ENCODE peak calls at places on chromosomes 5 and 9, in ten cellular contexts. Q is uterus, S is tibial artery, Y is epithelial cell of proximal tubule, R is psoas muscle, I is osteocyte, A is Calu3, J is hepatocyte, E is WTC11, X is GM23338. G is an unnamed sample.

GRCh38 chr5:157828949-157829639 is 29.9 kb downstream of the CLINT1 start:
- DNase-seq in Q (no peak), S (no peak), Y (no peak), R (no peak), I (no peak), A (no peak), J (no peak), E (peak), X (peak), G (no peak)

GRCh38 chr9:135574331-135574730 is 12.8 kb downstream of the PAEP start:
- DNase-seq in Q (no peak), S (no peak), Y (no peak), R (no peak), I (peak), A (no peak), J (no peak), E (no peak), X (no peak), G (no peak)

GRCh38 chr9:20573023-20573422 is 49.3 kb downstream of the MLLT3 start:
- DNase-seq in Q (no peak), S (no peak), Y (no peak), R (no peak), I (no peak), A (no peak), J (no peak), E (no peak), X (no peak), G (no peak)

GRCh38 chr9:114836769-114837168 is 30.9 kb upstream of the TNFSF15 start:
- DNase-seq in Q (no peak), S (no peak), Y (no peak), R (no peak), I (no peak), A (no peak), J (no peak), E (no peak), X (no peak), G (no peak)

GRCh38 chr5:73448072-73448432 is 525 bp downstream of the FOXD1 start:
- DNase-seq in Q (peak), S (no peak), Y (no peak), R (peak), I (no peak), A (peak), J (no peak), E (peak), X (peak), G (peak)

GRCh38 chr5:129014185-129014584 is 48.9 kb downstream of the SLC27A6 start:
- DNase-seq in Q (no peak), S (no peak), Y (no peak), R (no peak), I (no peak), A (no peak), J (no peak), E (no peak), X (no peak), G (no peak)

GRCh38 chr9:127927457-127928231 is 2.9 kb downstream of the PIP5KL1 start:
- DNase-seq in Q (no peak), S (no peak), Y (no peak), R (no peak), I (no peak), A (no peak), J (peak), E (peak), X (peak), G (no peak)

GRCh38 chr9:129352157-129352870 is 174.3 kb upstream of the IER5L start:
- DNase-seq in Q (peak), S (no peak), Y (no peak), R (peak), I (no peak), A (no peak), J (no peak), E (peak), X (peak), G (peak)

GRCh38 chr9:135706288-135706687 is 4.3 kb downstream of the KCNT1 start:
- DNase-seq in Q (no peak), S (no peak), Y (no peak), R (no peak), I (no peak), A (no peak), J (no peak), E (no peak), X (no peak), G (no peak)

GRCh38 chr5:172274951-172275753 is 8.4 kb downstream of the UBTD2 start:
- DNase-seq in Q (no peak), S (no peak), Y (peak), R (no peak), I (no peak), A (no peak), J (no peak), E (no peak), X (no peak), G (no peak)

GRCh38 chr9:117574099-117574498 is 130.1 kb upstream of the TLR4 start:
- DNase-seq in Q (no peak), S (no peak), Y (no peak), R (no peak), I (no peak), A (no peak), J (no peak), E (no peak), X (no peak), G (peak)

GRCh38 chr9:133615101-133615896 is 6.1 kb upstream of the FAM163B start:
- DNase-seq in Q (no peak), S (no peak), Y (no peak), R (no peak), I (no peak), A (no peak), J (no peak), E (no peak), X (no peak), G (peak)

GRCh38 chr5:126864042-126864688 is 87.2 kb downstream of the LMNB1 start:
- DNase-seq in Q (no peak), S (no peak), Y (no peak), R (peak), I (no peak), A (no peak), J (no peak), E (peak), X (peak), G (no peak)

GRCh38 chr9:89390578-89390977 is 72.3 kb downstream of the SECISBP2 start:
- DNase-seq in Q (no peak), S (no peak), Y (no peak), R (no peak), I (no peak), A (no peak), J (no peak), E (no peak), X (no peak), G (no peak)

GRCh38 chr9:15377625-15378252 is 44.9 kb upstream of the SNAPC3 start:
- DNase-seq in Q (no peak), S (no peak), Y (no peak), R (no peak), I (no peak), A (no peak), J (no peak), E (no peak), X (peak), G (no peak)

GRCh38 chr5:115179959-115180709 is 10.4 kb upstream of the TRIM36 start:
- DNase-seq in Q (peak), S (no peak), Y (no peak), R (no peak), I (no peak), A (peak), J (peak), E (peak), X (peak), G (peak)

GRCh38 chr9:95189230-95190098 is 128.0 kb downstream of the FANCC start:
- DNase-seq in Q (no peak), S (peak), Y (no peak), R (no peak), I (no peak), A (no peak), J (peak), E (no peak), X (no peak), G (no peak)

GRCh38 chr9:76294301-76294700 is 99.9 kb downstream of the RFK start:
- DNase-seq in Q (no peak), S (no peak), Y (no peak), R (no peak), I (no peak), A (no peak), J (no peak), E (no peak), X (no peak), G (no peak)

GRCh38 chr5:113167985-113168384 is 191.4 kb downstream of the DCP2 start:
- DNase-seq in Q (no peak), S (no peak), Y (no peak), R (no peak), I (no peak), A (no peak), J (no peak), E (no peak), X (no peak), G (no peak)

GRCh38 chr9:98678244-98678842 is 30.4 kb downstream of the GABBR2 start:
- DNase-seq in Q (no peak), S (no peak), Y (no peak), R (no peak), I (no peak), A (peak), J (no peak), E (peak), X (peak), G (peak)

GRCh38 chr5:77994943-77995342 is 218.8 kb upstream of the TBCA start:
- DNase-seq in Q (no peak), S (no peak), Y (no peak), R (no peak), I (no peak), A (no peak), J (no peak), E (no peak), X (no peak), G (no peak)

GRCh38 chr5:14032944-14033343 is 88.5 kb upstream of the DNAH5 start:
- DNase-seq in Q (no peak), S (no peak), Y (no peak), R (no peak), I (no peak), A (peak), J (no peak), E (no peak), X (no peak), G (no peak)

GRCh38 chr9:13832451-13832850 is 481.5 kb downstream of the NFIB start:
- DNase-seq in Q (no peak), S (no peak), Y (no peak), R (no peak), I (no peak), A (no peak), J (no peak), E (no peak), X (no peak), G (no peak)

GRCh38 chr5:145776886-145777285 is 58.3 kb downstream of the PRELID2 start:
- DNase-seq in Q (no peak), S (no peak), Y (no peak), R (no peak), I (no peak), A (no peak), J (no peak), E (no peak), X (no peak), G (no peak)

GRCh38 chr5:113250341-113250953 is 184.3 kb downstream of the TSSK1B start:
- DNase-seq in Q (peak), S (peak), Y (no peak), R (peak), I (no peak), A (no peak), J (peak), E (no peak), X (no peak), G (no peak)

GRCh38 chr9:81588148-81588874 is 101.0 kb downstream of the TLE1 start:
- DNase-seq in Q (no peak), S (peak), Y (peak), R (no peak), I (no peak), A (peak), J (peak), E (no peak), X (no peak), G (no peak)

GRCh38 chr5:87741891-87742290 is 329.2 kb upstream of the CCNH start:
- DNase-seq in Q (no peak), S (no peak), Y (no peak), R (no peak), I (no peak), A (no peak), J (no peak), E (no peak), X (no peak), G (no peak)

GRCh38 chr9:87672586-87672985 is 53.3 kb upstream of the CTSL start:
- DNase-seq in Q (no peak), S (no peak), Y (no peak), R (no peak), I (no peak), A (no peak), J (no peak), E (no peak), X (no peak), G (no peak)

GRCh38 chr9:16396389-16396788 is 474.1 kb downstream of the BNC2 start:
- DNase-seq in Q (no peak), S (no peak), Y (no peak), R (no peak), I (no peak), A (no peak), J (no peak), E (no peak), X (no peak), G (no peak)

GRCh38 chr9:93460689-93461413 is 7.5 kb upstream of the FAM120AOS start:
- DNase-seq in Q (no peak), S (no peak), Y (no peak), R (no peak), I (no peak), A (no peak), J (no peak), E (no peak), X (no peak), G (no peak)

GRCh38 chr5:132334812-132335211 is 34.7 kb upstream of the SLC22A5 start:
- DNase-seq in Q (no peak), S (no peak), Y (peak), R (no peak), I (no peak), A (no peak), J (no peak), E (no peak), X (no peak), G (no peak)

GRCh38 chr5:157222506-157223230 is 42.0 kb downstream of the ITK start:
- DNase-seq in Q (no peak), S (no peak), Y (no peak), R (no peak), I (no peak), A (no peak), J (peak), E (no peak), X (no peak), G (no peak)

GRCh38 chr5:141915881-141916336 is 7.8 kb upstream of the DELE1 start:
- DNase-seq in Q (no peak), S (no peak), Y (no peak), R (no peak), I (no peak), A (no peak), J (no peak), E (peak), X (peak), G (no peak)

GRCh38 chr5:15691536-15691935 is 191.6 kb downstream of the FBXL7 start:
- DNase-seq in Q (no peak), S (no peak), Y (no peak), R (no peak), I (no peak), A (no peak), J (no peak), E (no peak), X (no peak), G (no peak)

GRCh38 chr5:152271420-152271819 is 133.7 kb downstream of the NMUR2 start:
- DNase-seq in Q (no peak), S (no peak), Y (no peak), R (no peak), I (no peak), A (peak), J (peak), E (peak), X (peak), G (no peak)

GRCh38 chr5:73215891-73216610 is 43.1 kb downstream of the TMEM174 start:
- DNase-seq in Q (peak), S (peak), Y (no peak), R (peak), I (peak), A (peak), J (peak), E (peak), X (peak), G (peak)

GRCh38 chr5:154042751-154043150 is 4.0 kb downstream of the MFAP3 start:
- DNase-seq in Q (no peak), S (no peak), Y (no peak), R (no peak), I (no peak), A (no peak), J (no peak), E (no peak), X (no peak), G (no peak)

GRCh38 chr9:136910197-136910900 is 24.0 kb downstream of the TRAF2 start:
- DNase-seq in Q (no peak), S (no peak), Y (no peak), R (no peak), I (no peak), A (no peak), J (no peak), E (no peak), X (no peak), G (no peak)

GRCh38 chr9:136907011-136907914 is 20.9 kb downstream of the TRAF2 start:
- DNase-seq in Q (no peak), S (no peak), Y (no peak), R (no peak), I (no peak), A (no peak), J (no peak), E (no peak), X (no peak), G (no peak)

GRCh38 chr9:136913701-136914438 is 27.6 kb downstream of the TRAF2 start:
- DNase-seq in Q (no peak), S (no peak), Y (no peak), R (no peak), I (no peak), A (no peak), J (no peak), E (no peak), X (no peak), G (no peak)

GRCh38 chr9:136906251-136906650 is 19.9 kb downstream of the TRAF2 start:
- DNase-seq in Q (no peak), S (no peak), Y (no peak), R (no peak), I (no peak), A (no peak), J (no peak), E (no peak), X (no peak), G (no peak)

GRCh38 chr9:136910901-136911245 is 24.6 kb downstream of the TRAF2 start:
- DNase-seq in Q (no peak), S (no peak), Y (no peak), R (no peak), I (no peak), A (no peak), J (no peak), E (no peak), X (peak), G (no peak)
- TF ChIP-seq CTCF in Q (no peak), S (no peak), Y (no peak), R (no peak), I (no peak), A (no peak), J (no peak), E (no peak), X (no peak), G (no peak)

GRCh38 chr9:37443566-37443965 is 21.1 kb downstream of the GRHPR start:
- DNase-seq in Q (no peak), S (no peak), Y (no peak), R (no peak), I (no peak), A (no peak), J (no peak), E (no peak), X (no peak), G (no peak)

GRCh38 chr9:37444890-37445289 is 20.4 kb downstream of the ZBTB5 start:
- DNase-seq in Q (no peak), S (no peak), Y (no peak), R (no peak), I (no peak), A (no peak), J (no peak), E (no peak), X (no peak), G (no peak)

GRCh38 chr9:37438359-37438758 is 15.9 kb downstream of the GRHPR start:
- DNase-seq in Q (no peak), S (no peak), Y (no peak), R (no peak), I (no peak), A (no peak), J (peak), E (no peak), X (no peak), G (no peak)

GRCh38 chr9:37442556-37442955 is 20.1 kb downstream of the GRHPR start:
- DNase-seq in Q (no peak), S (no peak), Y (no peak), R (no peak), I (no peak), A (no peak), J (no peak), E (no peak), X (no peak), G (no peak)

DNA sequence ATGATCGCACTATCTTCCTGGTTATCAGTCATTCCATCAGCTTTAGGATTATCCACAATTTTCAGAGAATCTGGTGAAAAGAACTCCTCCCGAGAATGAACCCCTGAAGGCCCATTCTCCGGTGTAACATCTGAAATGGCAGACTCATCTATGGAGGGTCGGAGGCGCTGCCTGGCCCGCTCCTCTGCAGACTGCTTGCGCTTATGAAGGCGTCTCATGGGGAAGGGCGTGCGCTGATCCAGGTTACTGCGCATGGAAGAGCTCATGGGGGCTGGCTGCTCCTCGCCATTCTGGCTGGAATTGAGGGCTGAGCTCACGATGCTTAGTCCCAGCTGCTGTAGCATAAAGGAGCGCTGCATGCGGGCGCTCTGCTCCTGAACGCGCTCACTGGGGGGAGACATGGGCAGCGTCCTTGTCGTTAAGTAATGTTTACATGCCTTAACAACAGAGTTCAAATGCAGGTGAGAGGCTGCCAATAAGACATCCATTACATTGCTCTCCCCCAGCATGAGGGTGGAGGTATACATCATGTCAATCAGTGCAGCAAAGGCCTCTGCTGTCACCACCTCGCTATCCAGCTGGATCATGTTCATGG is 19.4 kb downstream of the GRHPR start:
- DNase-seq in Q (no peak), S (no peak), Y (no peak), R (no peak), I (no peak), A (no peak), J (no peak), E (no peak), X (no peak), G (no peak)
- TF ChIP-seq CTCF in Q (no peak), S (no peak), Y (no peak), R (no peak), I (no peak), A (no peak), J (no peak), E (no peak), X (no peak), G (no peak)

DNA sequence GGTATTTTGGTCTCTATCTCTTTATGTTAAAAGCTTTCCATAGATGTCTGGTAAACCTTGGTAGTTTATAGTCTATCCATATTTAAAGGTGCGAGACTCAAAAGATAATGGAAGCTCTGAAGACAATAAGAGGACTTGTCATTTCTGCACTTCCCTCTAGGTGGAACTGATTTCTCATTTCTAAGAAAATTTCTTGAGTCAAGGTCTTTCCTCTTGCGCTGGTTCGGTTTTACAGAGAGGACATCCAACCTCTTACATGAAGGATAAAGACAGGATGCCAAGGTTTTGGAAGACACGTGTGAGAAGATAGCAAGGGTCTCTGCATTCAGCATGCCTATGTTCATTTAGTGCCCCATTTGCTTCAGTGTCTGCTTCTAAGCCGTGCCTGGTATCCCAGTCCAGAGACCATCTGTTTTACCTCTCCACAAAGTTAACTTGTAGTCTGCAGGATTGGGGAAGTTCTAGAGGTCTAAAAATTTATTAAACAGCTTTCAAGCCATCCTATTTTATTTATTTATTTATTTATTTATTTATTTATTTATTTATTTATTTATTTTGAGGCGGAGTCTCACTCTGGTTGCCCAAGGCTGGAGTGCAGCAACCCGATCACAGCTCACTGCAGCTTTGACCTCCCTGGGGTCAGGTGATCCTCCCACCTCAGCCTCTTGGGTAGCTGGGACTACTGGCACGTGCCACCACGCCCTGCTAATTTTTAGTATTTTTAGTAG is 41.6 kb downstream of the KIAA1191 start:
- DNase-seq in Q (no peak), S (no peak), Y (no peak), R (no peak), I (no peak), A (no peak), J (no peak), E (no peak), X (peak), G (no peak)
- TF ChIP-seq CTCF in Q (no peak), S (no peak), Y (peak), R (peak), I (peak), A (peak), J (peak), E (no peak), X (peak), G (peak)

GRCh38 chr5:140855772-140856674 is at the start of gene PCDHA10:
- DNase-seq in Q (no peak), S (no peak), Y (no peak), R (no peak), I (no peak), A (no peak), J (peak), E (peak), X (peak), G (no peak)
- TF ChIP-seq CTCF in Q (peak), S (no peak), Y (peak), R (no peak), I (peak), A (no peak), J (peak), E (peak), X (peak), G (peak)

G was measured in glutamatergic neuron.